ENCODE peak calls at places on chromosome 2, in seven cellular contexts. T is colonic mucosa; K is HTR-8/SVneo; U is iris pigment epithelial cell; E is stimulated activated CD8-positive, alpha-beta memory T cell treated with anti-CD3 and anti-CD28 coated beads, Interleukin-4, amount 100 ng/mL, for 1 hour; S is OCI-LY7; C is neural progenitor cell. P is an unnamed sample.

GRCh38 chr2:216696751-216697560 is 1.6 kb upstream of the IGFBP5 start:
- DNase-seq in K (no peak), U (peak), S (peak), T (no peak), C (peak), E (no peak), P (no peak)

GRCh38 chr2:231421051-231421580 is 25.6 kb downstream of the B3GNT7 start:
- DNase-seq in S (no peak), T (no peak), K (no peak), E (no peak), C (no peak), U (no peak), P (no peak)

GRCh38 chr2:100935372-100935752 is 66.7 kb upstream of the RPL31 start:
- DNase-seq in E (no peak), K (no peak), C (no peak), S (no peak), T (no peak), U (peak), P (no peak)

GRCh38 chr2:159262226-159262625 is 24.3 kb downstream of the WDSUB1 start:
- DNase-seq in C (no peak), T (no peak), U (peak), E (no peak), S (no peak), K (no peak), P (no peak)

GRCh38 chr2:46376586-46377286 is 79.5 kb downstream of the EPAS1 start:
- DNase-seq in E (no peak), T (no peak), S (no peak), C (no peak), K (no peak), U (no peak), P (no peak)

GRCh38 chr2:25672500-25673169 is 742 bp downstream of the DTNB start:
- DNase-seq in S (peak), T (peak), E (peak), C (peak), U (peak), K (peak), P (peak)

GRCh38 chr2:85772019-85772745 is 18.4 kb downstream of the ATOH8 start:
- DNase-seq in T (peak), E (no peak), U (peak), K (peak), C (peak), S (no peak), P (no peak)

GRCh38 chr2:26298638-26299393 is 47.1 kb upstream of the SELENOI start:
- DNase-seq in T (peak), K (no peak), S (no peak), E (no peak), C (peak), U (peak), P (no peak)

GRCh38 chr2:110755494-110756078 is 23.2 kb downstream of the ACOXL start:
- DNase-seq in C (no peak), T (no peak), K (peak), S (peak), E (no peak), U (no peak), P (no peak)

GRCh38 chr2:120596191-120596781 is 139.4 kb upstream of the GLI2 start:
- DNase-seq in S (no peak), T (no peak), U (no peak), E (no peak), C (no peak), K (no peak), P (no peak)

GRCh38 chr2:28394331-28394877 is 1.7 kb downstream of the FOSL2 start:
- DNase-seq in K (no peak), S (no peak), T (peak), U (peak), E (no peak), C (no peak), P (no peak)

GRCh38 chr2:230153390-230153976 is 66.3 kb downstream of the SP110 start:
- DNase-seq in U (peak), T (no peak), S (no peak), K (peak), C (peak), E (no peak), P (no peak)